ENCODE peak calls at places on chromosomes 12 and 14, in six cellular contexts. N is astrocyte of the spinal cord; H is RCC 7860; Y is NCI-H1417; U is activated T-helper 1 cell treated with anti-CD3 and anti-CD28 coated beads, Interleukin-12 subunit alpha, Interleukin-12 subunit beta, Interleukin-2, Interleukin-4 antibody, amounts not matched to agents 30 ng/mL and 10 ng/mL and 1 ng/mL, durations not matched to agents 14 hours and 24 hours and 36 hours; M is nephron progenitor cell. F is an unnamed sample.

GRCh38 chr12:123064885-123065619 is 84.6 kb downstream of the ARL6IP4 start:
- DNase-seq in N (no peak), H (no peak), Y (peak), U (no peak), M (no peak), F (no peak)

GRCh38 chr12:989751-990278 is 1.2 kb upstream of the ERC1 start:
- DNase-seq in N (peak), H (peak), Y (peak), U (no peak), M (peak), F (peak)

GRCh38 chr14:94461526-94462218 is 9.1 kb upstream of the SERPINA11 start:
- DNase-seq in N (no peak), H (no peak), Y (no peak), U (no peak), M (no peak), F (no peak)

GRCh38 chr14:73764881-73765280 is 50.7 kb upstream of the PNMA1 start:
- DNase-seq in N (no peak), H (peak), Y (no peak), U (no peak), M (no peak), F (no peak)

GRCh38 chr12:95205685-95206084 is 11.6 kb downstream of the FGD6 start:
- DNase-seq in N (peak), H (peak), Y (no peak), U (no peak), M (no peak), F (peak)

GRCh38 chr12:124745891-124746570 is 117.6 kb downstream of the SCARB1 start:
- DNase-seq in N (peak), H (peak), Y (peak), U (no peak), M (peak), F (peak)

GRCh38 chr12:120470150-120470817 is 736 bp upstream of the SRSF9 start:
- DNase-seq in N (no peak), H (peak), Y (no peak), U (peak), M (peak), F (no peak)

GRCh38 chr12:70045036-70045435 is 198.2 kb upstream of the CNOT2 start:
- DNase-seq in N (peak), H (no peak), Y (no peak), U (no peak), M (no peak), F (peak)

GRCh38 chr12:106901276-106901675 is 54.4 kb upstream of the TMEM263 start:
- DNase-seq in N (no peak), H (no peak), Y (no peak), U (no peak), M (no peak), F (peak)

GRCh38 chr14:54346257-54346656 is 50.5 kb upstream of the CDKN3 start:
- DNase-seq in N (no peak), H (no peak), Y (no peak), U (no peak), M (no peak), F (no peak)

GRCh38 chr12:43009866-43010265 is 420.3 kb upstream of the PRICKLE1 start:
- DNase-seq in N (no peak), H (no peak), Y (no peak), U (no peak), M (no peak), F (no peak)

F was measured in iris pigment epithelial cell.